ENCODE peak calls at places on chromosomes 7 and 10, in eight cellular contexts. J is psoas muscle; Y is nephron progenitor cell; O is CD8-positive, alpha-beta T cell; L is HepG2; V is RWPE1; K is epithelial cell of proximal tubule; U is AG09319. R is an unnamed sample.

GRCh38 chr10:79391231-79392019 is 44.2 kb downstream of the PPIF start:
- DNase-seq in J (no peak), Y (no peak), O (no peak), L (no peak), V (no peak), K (no peak), U (no peak), R (no peak)

GRCh38 chr10:62560207-62560819 is 186.1 kb downstream of the ZNF365 start:
- DNase-seq in J (peak), Y (no peak), O (no peak), L (no peak), V (no peak), K (no peak), U (peak), R (no peak)

GRCh38 chr7:41984888-41985287 is 252.1 kb downstream of the GLI3 start:
- DNase-seq in J (no peak), Y (no peak), O (no peak), L (no peak), V (peak), K (no peak), U (no peak), R (no peak)

GRCh38 chr10:60139798-60140566 is 233.6 kb upstream of the CCDC6 start:
- DNase-seq in J (no peak), Y (peak), O (no peak), L (no peak), V (peak), K (no peak), U (peak), R (no peak)

GRCh38 chr7:128410092-128410665 is 397 bp upstream of the IMPDH1 start:
- DNase-seq in J (peak), Y (peak), O (peak), L (no peak), V (peak), K (peak), U (peak), R (peak)

GRCh38 chr7:12827219-12827821 is 139.9 kb downstream of the ARL4A start:
- DNase-seq in J (no peak), Y (no peak), O (no peak), L (no peak), V (no peak), K (no peak), U (no peak), R (no peak)

GRCh38 chr7:154503962-154504550 is 451.9 kb downstream of the DPP6 start:
- DNase-seq in J (no peak), Y (peak), O (no peak), L (peak), V (peak), K (peak), U (no peak), R (peak)

GRCh38 chr10:69839696-69840345 is 38.1 kb downstream of the COL13A1 start:
- DNase-seq in J (no peak), Y (no peak), O (no peak), L (no peak), V (peak), K (no peak), U (no peak), R (no peak)

GRCh38 chr10:78462728-78463228 is 429.1 kb downstream of the RPS24 start:
- DNase-seq in J (no peak), Y (no peak), O (no peak), L (no peak), V (no peak), K (no peak), U (no peak), R (no peak)

GRCh38 chr10:101763141-101763540 is 12.8 kb downstream of the FGF8 start:
- DNase-seq in J (no peak), Y (no peak), O (no peak), L (no peak), V (no peak), K (no peak), U (no peak), R (no peak)

GRCh38 chr10:37857287-37858211 is at the start of gene ZNF248:
- DNase-seq in J (peak), Y (peak), O (peak), L (peak), V (peak), K (peak), U (peak), R (peak)

GRCh38 chr7:54678763-54679396 is 80.1 kb downstream of the SEC61G start:
- DNase-seq in J (no peak), Y (no peak), O (no peak), L (no peak), V (no peak), K (no peak), U (no peak), R (no peak)

GRCh38 chr7:39184387-39184786 is 206.7 kb downstream of the POU6F2 start:
- DNase-seq in J (no peak), Y (no peak), O (no peak), L (no peak), V (no peak), K (no peak), U (no peak), R (no peak)

GRCh38 chr7:117565226-117565625 is 85.4 kb downstream of the CFTR start:
- DNase-seq in J (no peak), Y (no peak), O (no peak), L (no peak), V (no peak), K (no peak), U (no peak), R (no peak)

GRCh38 chr10:59372543-59372942 is 10.2 kb upstream of the FAM13C start:
- DNase-seq in J (no peak), Y (no peak), O (no peak), L (no peak), V (no peak), K (no peak), U (no peak), R (no peak)

GRCh38 chr10:114100848-114101741 is 57.4 kb downstream of the ADRB1 start:
- DNase-seq in J (peak), Y (peak), O (no peak), L (no peak), V (no peak), K (no peak), U (no peak), R (peak)

GRCh38 chr10:22158426-22158825 is 59.4 kb downstream of the EBLN1 start:
- DNase-seq in J (no peak), Y (no peak), O (no peak), L (no peak), V (no peak), K (peak), U (no peak), R (no peak)

GRCh38 chr7:87219545-87220025 is at the start of gene TMEM243:
- DNase-seq in J (peak), Y (peak), O (peak), L (peak), V (peak), K (no peak), U (peak), R (peak)

GRCh38 chr10:58175990-58176910 is 91.4 kb downstream of the IPMK start:
- DNase-seq in J (no peak), Y (peak), O (no peak), L (no peak), V (no peak), K (no peak), U (no peak), R (no peak)

GRCh38 chr7:45726883-45727282 is 146.0 kb downstream of the CCDC201 start:
- DNase-seq in J (no peak), Y (no peak), O (no peak), L (no peak), V (no peak), K (no peak), U (no peak), R (no peak)

GRCh38 chr7:30470783-30471182 is 7.8 kb downstream of the NOD1 start:
- DNase-seq in J (no peak), Y (no peak), O (no peak), L (no peak), V (no peak), K (no peak), U (no peak), R (no peak)

GRCh38 chr10:99944860-99945259 is 64.9 kb downstream of the DNMBP start:
- DNase-seq in J (no peak), Y (no peak), O (no peak), L (no peak), V (no peak), K (no peak), U (no peak), R (no peak)

GRCh38 chr7:16347461-16348192 is 73.7 kb downstream of the CRPPA start:
- DNase-seq in J (no peak), Y (peak), O (no peak), L (no peak), V (no peak), K (no peak), U (no peak), R (no peak)

GRCh38 chr10:86603256-86603655 is 51.1 kb upstream of the OPN4 start:
- DNase-seq in J (no peak), Y (no peak), O (no peak), L (peak), V (no peak), K (no peak), U (no peak), R (no peak)

GRCh38 chr7:102061981-102062390 is 224.7 kb upstream of the SH2B2 start:
- DNase-seq in J (no peak), Y (peak), O (no peak), L (no peak), V (no peak), K (peak), U (no peak), R (peak)

GRCh38 chr7:132614428-132615076 is 38.3 kb upstream of the PLXNA4 start:
- DNase-seq in J (peak), Y (peak), O (no peak), L (no peak), V (no peak), K (no peak), U (no peak), R (peak)

GRCh38 chr10:79357180-79357579 is 9.9 kb downstream of the PPIF start:
- DNase-seq in J (no peak), Y (no peak), O (no peak), L (no peak), V (no peak), K (no peak), U (no peak), R (no peak)

GRCh38 chr10:79193694-79194382 is 125.1 kb downstream of the ZMIZ1 start:
- DNase-seq in J (no peak), Y (no peak), O (no peak), L (no peak), V (no peak), K (no peak), U (no peak), R (no peak)

GRCh38 chr7:112020800-112021199 is 185.4 kb downstream of the DOCK4 start:
- DNase-seq in J (no peak), Y (no peak), O (no peak), L (no peak), V (no peak), K (no peak), U (no peak), R (no peak)

GRCh38 chr7:112019932-112020331 is 186.3 kb downstream of the DOCK4 start:
- DNase-seq in J (no peak), Y (no peak), O (no peak), L (peak), V (no peak), K (no peak), U (no peak), R (no peak)

GRCh38 chr7:112023282-112023681 is 182.9 kb downstream of the DOCK4 start:
- DNase-seq in J (no peak), Y (no peak), O (no peak), L (no peak), V (no peak), K (no peak), U (no peak), R (no peak)

GRCh38 chr7:112022128-112022527 is 184.1 kb downstream of the DOCK4 start:
- DNase-seq in J (no peak), Y (no peak), O (no peak), L (peak), V (no peak), K (no peak), U (no peak), R (no peak)

GRCh38 chr7:112021348-112022044 is 184.7 kb downstream of the DOCK4 start:
- DNase-seq in J (no peak), Y (no peak), O (no peak), L (no peak), V (no peak), K (no peak), U (no peak), R (no peak)
- TF ChIP-seq CTCF in J (no peak), Y (no peak), O (no peak), L (no peak), V (no peak), K (no peak), U (no peak), R (no peak)

GRCh38 chr7:106367018-106367420 is 82.2 kb upstream of the NAMPT start:
- DNase-seq in J (no peak), Y (no peak), O (no peak), L (peak), V (no peak), K (no peak), U (no peak), R (no peak)
- TF ChIP-seq CTCF in J (no peak), Y (peak), O (no peak), L (peak), V (no peak), K (peak), U (peak), R (no peak)

GRCh38 chr10:29067628-29068027 is 221.2 kb upstream of the LYZL1 start:
- DNase-seq in J (no peak), Y (no peak), O (no peak), L (no peak), V (no peak), K (no peak), U (no peak), R (no peak)

GRCh38 chr10:29067161-29067560 is 221.7 kb upstream of the LYZL1 start:
- DNase-seq in J (no peak), Y (no peak), O (no peak), L (no peak), V (peak), K (peak), U (peak), R (no peak)

GRCh38 chr10:29068302-29068701 is 220.6 kb upstream of the LYZL1 start:
- DNase-seq in J (no peak), Y (no peak), O (no peak), L (no peak), V (no peak), K (no peak), U (no peak), R (no peak)

GRCh38 chr10:29064665-29065064 is 224.2 kb upstream of the LYZL1 start:
- DNase-seq in J (no peak), Y (no peak), O (no peak), L (no peak), V (peak), K (no peak), U (no peak), R (no peak)

GRCh38 chr10:29063806-29064644 is 224.8 kb upstream of the LYZL1 start:
- DNase-seq in J (no peak), Y (no peak), O (no peak), L (peak), V (peak), K (no peak), U (no peak), R (no peak)
- TF ChIP-seq CTCF in J (no peak), Y (no peak), O (no peak), L (no peak), V (no peak), K (no peak), U (no peak), R (no peak)

GRCh38 chr10:132396495-132397035 is 435 bp upstream of the PWWP2B start:
- DNase-seq in J (peak), Y (peak), O (peak), L (peak), V (peak), K (no peak), U (no peak), R (peak)
- TF ChIP-seq CTCF in J (peak), Y (no peak), O (peak), L (peak), V (peak), K (no peak), U (no peak), R (peak)

GRCh38 chr7:29105191-29105590 is 41.1 kb downstream of the CPVL start:
- DNase-seq in J (no peak), Y (no peak), O (no peak), L (no peak), V (no peak), K (no peak), U (no peak), R (no peak)

GRCh38 chr7:29107056-29107455 is 39.3 kb downstream of the CPVL start:
- DNase-seq in J (no peak), Y (no peak), O (no peak), L (no peak), V (no peak), K (no peak), U (no peak), R (no peak)

GRCh38 chr7:29109815-29110385 is 36.4 kb downstream of the CPVL start:
- DNase-seq in J (no peak), Y (no peak), O (no peak), L (no peak), V (no peak), K (peak), U (no peak), R (no peak)

GRCh38 chr7:29109356-29109755 is 37.0 kb downstream of the CPVL start:
- DNase-seq in J (no peak), Y (no peak), O (no peak), L (no peak), V (no peak), K (no peak), U (no peak), R (no peak)

DNA sequence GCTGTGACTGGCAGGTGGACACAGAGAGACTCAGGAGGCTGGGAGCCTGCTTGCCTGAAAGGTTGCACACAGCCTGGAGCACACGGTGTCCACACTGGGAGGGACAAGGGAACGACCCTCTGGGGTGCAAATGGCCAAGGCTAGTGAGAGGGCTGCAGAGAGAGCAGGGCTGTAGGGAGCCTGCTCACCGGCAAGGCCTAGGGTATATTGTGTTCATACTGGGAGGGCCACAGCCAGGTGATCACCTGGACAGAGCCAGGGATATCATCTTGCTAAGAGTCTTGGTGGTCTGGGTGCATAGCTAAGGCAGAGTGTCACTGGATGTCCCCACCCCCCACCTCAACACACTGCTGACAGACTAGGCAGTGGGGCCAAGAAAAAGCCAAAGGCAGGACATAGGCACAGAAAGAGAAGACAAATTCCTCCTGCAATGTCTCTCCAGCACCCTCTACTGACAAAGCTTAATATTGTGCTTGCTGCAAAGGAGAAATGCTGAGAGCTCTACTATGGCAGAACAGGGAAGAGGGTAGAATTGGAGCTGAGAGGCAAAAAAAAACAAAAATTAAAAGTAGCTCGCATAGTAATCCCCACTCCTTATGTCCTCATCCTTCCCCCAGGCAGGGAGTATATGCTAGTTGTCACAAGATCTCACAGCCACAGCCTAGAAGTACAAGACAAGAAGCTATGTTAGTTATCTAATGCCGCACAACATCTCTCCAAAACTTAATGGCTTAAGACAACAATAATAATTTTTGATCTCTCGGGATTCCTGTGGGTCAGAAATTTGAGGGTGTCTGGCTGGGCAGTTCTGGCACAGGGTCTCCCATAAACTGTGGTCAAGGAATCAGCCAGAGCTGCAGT is 40.0 kb downstream of the CPVL start:
- DNase-seq in J (peak), Y (peak), O (no peak), L (peak), V (no peak), K (no peak), U (peak), R (peak)
- TF ChIP-seq CTCF in J (peak), Y (peak), O (no peak), L (peak), V (peak), K (peak), U (peak), R (peak)

GRCh38 chr7:140726304-140726703 is 29.8 kb downstream of the NDUFB2 start:
- DNase-seq in J (no peak), Y (no peak), O (no peak), L (peak), V (no peak), K (no peak), U (no peak), R (peak)
- TF ChIP-seq CTCF in J (no peak), Y (peak), O (peak), L (peak), V (peak), K (peak), U (peak), R (peak)